ENCODE peak calls at places on chromosomes 13 and 19, in eight cellular contexts. One of them, this sample, is unnamed.

GRCh38 chr13:53064721-53065120 is 36.1 kb downstream of the OLFM4 start:
- DNase-seq in AG20443: no peak
- DNase-seq in T-cell: no peak
- DNase-seq in nephron progenitor cell: no peak
- DNase-seq in left colon: no peak
- DNase-seq in NT2/D1: no peak
- DNase-seq in cardiac fibroblast: no peak
- DNase-seq in PC-9: no peak
- DNase-seq in this sample: peak

GRCh38 chr19:47094557-47095517 is 18.7 kb downstream of the ZC3H4 start:
- DNase-seq in cardiac fibroblast: no peak
- DNase-seq in nephron progenitor cell: no peak
- DNase-seq in AG20443: no peak
- DNase-seq in NT2/D1: no peak
- DNase-seq in T-cell: no peak
- DNase-seq in left colon: peak
- DNase-seq in PC-9: no peak
- DNase-seq in this sample: no peak

GRCh38 chr19:54481326-54481930 is 8.3 kb upstream of the CDC42EP5 start:
- DNase-seq in AG20443: peak
- DNase-seq in left colon: no peak
- DNase-seq in cardiac fibroblast: peak
- DNase-seq in nephron progenitor cell: peak
- DNase-seq in T-cell: no peak
- DNase-seq in PC-9: peak
- DNase-seq in NT2/D1: peak
- DNase-seq in this sample: peak

GRCh38 chr19:4083677-4084546 is 17.2 kb upstream of the ZBTB7A start:
- DNase-seq in nephron progenitor cell: no peak
- DNase-seq in NT2/D1: no peak
- DNase-seq in AG20443: no peak
- DNase-seq in PC-9: peak
- DNase-seq in T-cell: peak
- DNase-seq in left colon: peak
- DNase-seq in cardiac fibroblast: no peak
- DNase-seq in this sample: no peak

GRCh38 chr13:39900106-39900750 is 244.8 kb downstream of the COG6 start:
- DNase-seq in cardiac fibroblast: no peak
- DNase-seq in NT2/D1: no peak
- DNase-seq in AG20443: no peak
- DNase-seq in T-cell: no peak
- DNase-seq in nephron progenitor cell: no peak
- DNase-seq in PC-9: no peak
- DNase-seq in left colon: no peak
- DNase-seq in this sample: no peak

GRCh38 chr13:60261432-60262351 is 98.0 kb upstream of the DIAPH3 start:
- DNase-seq in nephron progenitor cell: no peak
- DNase-seq in NT2/D1: peak
- DNase-seq in PC-9: no peak
- DNase-seq in AG20443: no peak
- DNase-seq in left colon: no peak
- DNase-seq in cardiac fibroblast: no peak
- DNase-seq in T-cell: no peak
- DNase-seq in this sample: no peak

GRCh38 chr19:13830761-13831481 is 35.7 kb downstream of the ZSWIM4 start:
- DNase-seq in nephron progenitor cell: no peak
- DNase-seq in left colon: no peak
- DNase-seq in NT2/D1: no peak
- DNase-seq in PC-9: peak
- DNase-seq in cardiac fibroblast: peak
- DNase-seq in AG20443: no peak
- DNase-seq in T-cell: no peak
- DNase-seq in this sample: peak

GRCh38 chr19:3573162-3573857 is 566 bp downstream of the HMG20B start:
- DNase-seq in nephron progenitor cell: peak
- DNase-seq in PC-9: no peak
- DNase-seq in cardiac fibroblast: no peak
- DNase-seq in left colon: peak
- DNase-seq in T-cell: no peak
- DNase-seq in NT2/D1: no peak
- DNase-seq in AG20443: no peak
- DNase-seq in this sample: no peak

GRCh38 chr13:27194895-27195764 is 23.5 kb upstream of the USP12 start:
- DNase-seq in cardiac fibroblast: peak
- DNase-seq in T-cell: no peak
- DNase-seq in nephron progenitor cell: no peak
- DNase-seq in left colon: no peak
- DNase-seq in PC-9: peak
- DNase-seq in NT2/D1: no peak
- DNase-seq in AG20443: peak
- DNase-seq in this sample: no peak

GRCh38 chr19:27774827-27775226 is 1438.1 kb downstream of the UQCRFS1 start:
- DNase-seq in NT2/D1: no peak
- DNase-seq in nephron progenitor cell: no peak
- DNase-seq in left colon: no peak
- DNase-seq in T-cell: no peak
- DNase-seq in cardiac fibroblast: peak
- DNase-seq in AG20443: no peak
- DNase-seq in PC-9: no peak
- DNase-seq in this sample: no peak

GRCh38 chr19:39916236-39916635 is 18.2 kb downstream of the FCGBP start:
- DNase-seq in PC-9: no peak
- DNase-seq in AG20443: peak
- DNase-seq in nephron progenitor cell: no peak
- DNase-seq in T-cell: no peak
- DNase-seq in cardiac fibroblast: no peak
- DNase-seq in left colon: no peak
- DNase-seq in NT2/D1: no peak
- DNase-seq in this sample: no peak

GRCh38 chr19:40594657-40595077 is 6.5 kb upstream of the LTBP4 start:
- DNase-seq in cardiac fibroblast: peak
- DNase-seq in nephron progenitor cell: no peak
- DNase-seq in left colon: no peak
- DNase-seq in NT2/D1: no peak
- DNase-seq in AG20443: peak
- DNase-seq in PC-9: no peak
- DNase-seq in T-cell: no peak
- DNase-seq in this sample: peak

GRCh38 chr19:15072930-15073647 is 8.9 kb upstream of the OR1I1 start:
- DNase-seq in AG20443: no peak
- DNase-seq in nephron progenitor cell: no peak
- DNase-seq in PC-9: peak
- DNase-seq in T-cell: no peak
- DNase-seq in NT2/D1: no peak
- DNase-seq in left colon: no peak
- DNase-seq in cardiac fibroblast: peak
- DNase-seq in this sample: no peak

GRCh38 chr13:95457294-95457693 is 95.2 kb upstream of the CLDN10 start:
- DNase-seq in cardiac fibroblast: no peak
- DNase-seq in left colon: no peak
- DNase-seq in NT2/D1: no peak
- DNase-seq in PC-9: no peak
- DNase-seq in nephron progenitor cell: no peak
- DNase-seq in AG20443: no peak
- DNase-seq in T-cell: no peak
- DNase-seq in this sample: no peak

GRCh38 chr13:105990256-105990958 is 545.1 kb downstream of the EFNB2 start:
- DNase-seq in nephron progenitor cell: no peak
- DNase-seq in AG20443: peak
- DNase-seq in left colon: no peak
- DNase-seq in T-cell: no peak
- DNase-seq in cardiac fibroblast: peak
- DNase-seq in NT2/D1: no peak
- DNase-seq in PC-9: no peak
- DNase-seq in this sample: no peak

GRCh38 chr13:46489586-46490023 is 63.4 kb upstream of the LRCH1 start:
- DNase-seq in T-cell: no peak
- DNase-seq in left colon: no peak
- DNase-seq in PC-9: no peak
- DNase-seq in cardiac fibroblast: peak
- DNase-seq in AG20443: peak
- DNase-seq in nephron progenitor cell: no peak
- DNase-seq in NT2/D1: no peak
- DNase-seq in this sample: peak

GRCh38 chr13:41942462-41943094 is 18.3 kb downstream of the VWA8 start:
- DNase-seq in cardiac fibroblast: peak
- DNase-seq in PC-9: no peak
- DNase-seq in nephron progenitor cell: peak
- DNase-seq in left colon: no peak
- DNase-seq in T-cell: no peak
- DNase-seq in NT2/D1: peak
- DNase-seq in AG20443: peak
- DNase-seq in this sample: peak

GRCh38 chr19:32475393-32475792 is 69.8 kb downstream of the DPY19L3 start:
- DNase-seq in T-cell: no peak
- DNase-seq in NT2/D1: no peak
- DNase-seq in AG20443: no peak
- DNase-seq in left colon: no peak
- DNase-seq in nephron progenitor cell: no peak
- DNase-seq in PC-9: no peak
- DNase-seq in cardiac fibroblast: no peak
- DNase-seq in this sample: no peak

GRCh38 chr19:40444181-40445005 is at the start of gene SERTAD3:
- DNase-seq in AG20443: peak
- DNase-seq in left colon: peak
- DNase-seq in cardiac fibroblast: peak
- DNase-seq in NT2/D1: peak
- DNase-seq in nephron progenitor cell: peak
- DNase-seq in PC-9: peak
- DNase-seq in T-cell: peak
- DNase-seq in this sample: peak

GRCh38 chr19:1265611-1266115 is 3.5 kb upstream of the CIRBP start:
- DNase-seq in AG20443: peak
- DNase-seq in nephron progenitor cell: no peak
- DNase-seq in NT2/D1: no peak
- DNase-seq in T-cell: no peak
- DNase-seq in left colon: peak
- DNase-seq in PC-9: peak
- DNase-seq in cardiac fibroblast: peak
- DNase-seq in this sample: peak

GRCh38 chr13:113877149-113877990 is 13.5 kb upstream of the GAS6 start:
- DNase-seq in PC-9: no peak
- DNase-seq in AG20443: no peak
- DNase-seq in left colon: no peak
- DNase-seq in T-cell: no peak
- DNase-seq in cardiac fibroblast: no peak
- DNase-seq in NT2/D1: no peak
- DNase-seq in nephron progenitor cell: no peak
- DNase-seq in this sample: no peak

GRCh38 chr13:28137556-28137955 is 789 bp upstream of the PAN3 start:
- DNase-seq in nephron progenitor cell: no peak
- DNase-seq in AG20443: no peak
- DNase-seq in cardiac fibroblast: peak
- DNase-seq in PC-9: no peak
- DNase-seq in left colon: no peak
- DNase-seq in T-cell: no peak
- DNase-seq in NT2/D1: no peak
- DNase-seq in this sample: no peak

GRCh38 chr13:26213345-26213744 is 8.8 kb downstream of the RNF6 start:
- DNase-seq in NT2/D1: no peak
- DNase-seq in left colon: no peak
- DNase-seq in cardiac fibroblast: no peak
- DNase-seq in nephron progenitor cell: no peak
- DNase-seq in T-cell: no peak
- DNase-seq in PC-9: no peak
- DNase-seq in AG20443: no peak
- DNase-seq in this sample: no peak

GRCh38 chr13:112131740-112132113 is 64.8 kb downstream of the SOX1 start:
- DNase-seq in cardiac fibroblast: no peak
- DNase-seq in T-cell: no peak
- DNase-seq in AG20443: no peak
- DNase-seq in nephron progenitor cell: no peak
- DNase-seq in PC-9: no peak
- DNase-seq in NT2/D1: no peak
- DNase-seq in left colon: no peak
- DNase-seq in this sample: no peak

GRCh38 chr19:41939861-41940442 is 11.7 kb upstream of the ERFL start:
- DNase-seq in nephron progenitor cell: peak
- DNase-seq in PC-9: no peak
- DNase-seq in T-cell: no peak
- DNase-seq in cardiac fibroblast: no peak
- DNase-seq in NT2/D1: no peak
- DNase-seq in left colon: no peak
- DNase-seq in AG20443: peak
- DNase-seq in this sample: peak

GRCh38 chr13:36752673-36753072 is 66.3 kb upstream of the RFXAP start:
- DNase-seq in NT2/D1: no peak
- DNase-seq in PC-9: no peak
- DNase-seq in nephron progenitor cell: no peak
- DNase-seq in left colon: no peak
- DNase-seq in AG20443: no peak
- DNase-seq in cardiac fibroblast: peak
- DNase-seq in T-cell: no peak
- DNase-seq in this sample: no peak

GRCh38 chr19:17341386-17341785 is 4.0 kb downstream of the GTPBP3 start:
- DNase-seq in cardiac fibroblast: no peak
- DNase-seq in nephron progenitor cell: no peak
- DNase-seq in left colon: no peak
- DNase-seq in NT2/D1: no peak
- DNase-seq in PC-9: no peak
- DNase-seq in T-cell: no peak
- DNase-seq in AG20443: no peak
- DNase-seq in this sample: no peak

GRCh38 chr13:79780240-79780639 is 299.3 kb downstream of the NDFIP2 start:
- DNase-seq in PC-9: no peak
- DNase-seq in NT2/D1: no peak
- DNase-seq in cardiac fibroblast: peak
- DNase-seq in T-cell: no peak
- DNase-seq in left colon: no peak
- DNase-seq in nephron progenitor cell: no peak
- DNase-seq in AG20443: peak
- DNase-seq in this sample: no peak

This sample was measured in D341Med.